ENCODE peak calls at places on chromosomes 11 and 22, in nine cellular contexts. J is PC-9, Y is IMR-90, V is ascending aorta, P is hepatocyte, O is breast epithelium, D is OCI-LY7, B is heart right ventricle, S is suprapubic skin. R is an unnamed sample. For H3K4me1, the result is how much of the 10 kb centered on the place peaks cover.

GRCh38 chr11:132864811-132865576 is 667.3 kb downstream of the OPCML start:
- DNase-seq in J (no peak), Y (no peak), V (no peak), P (no peak), O (no peak), D (no peak), B (no peak), S (no peak), R (no peak)

GRCh38 chr11:61891331-61892084 is at the start of gene FADS3:
- DNase-seq in J (peak), Y (peak), V (peak), P (peak), O (peak), D (peak), B (peak), S (peak), R (no peak)

GRCh38 chr22:23773247-23774113 is 831 bp downstream of the MMP11 start:
- DNase-seq in J (no peak), Y (no peak), V (no peak), P (peak), O (no peak), D (no peak), B (peak), S (no peak), R (no peak)

GRCh38 chr22:37340331-37341262 is 58.3 kb downstream of the CYTH4 start:
- DNase-seq in J (no peak), Y (no peak), V (no peak), P (no peak), O (no peak), D (no peak), B (no peak), S (no peak), R (no peak)

GRCh38 chr11:104665631-104666030 is 232.6 kb downstream of the CASP12 start:
- DNase-seq in J (no peak), Y (peak), V (no peak), P (no peak), O (no peak), D (no peak), B (no peak), S (no peak), R (no peak)

GRCh38 chr11:130054966-130055365 is 14.7 kb upstream of the APLP2 start:
- DNase-seq in J (no peak), Y (no peak), V (no peak), P (no peak), O (no peak), D (no peak), B (no peak), S (no peak), R (no peak)

GRCh38 chr11:108788565-108789199 is 123.8 kb downstream of the DDX10 start:
- DNase-seq in J (no peak), Y (peak), V (no peak), P (peak), O (no peak), D (peak), B (no peak), S (no peak), R (peak)

GRCh38 chr11:65437436-65438227 is 15.0 kb downstream of the NEAT1 start:
- DNase-seq in J (no peak), Y (peak), V (peak), P (peak), O (peak), D (no peak), B (no peak), S (no peak), R (no peak)

GRCh38 chr22:21939392-21940319 is 13.0 kb downstream of the PPM1F start:
- DNase-seq in J (no peak), Y (no peak), V (no peak), P (no peak), O (no peak), D (no peak), B (no peak), S (no peak), R (no peak)

GRCh38 chr22:17087176-17088131 is 2.7 kb downstream of the IL17RA start:
- DNase-seq in J (no peak), Y (peak), V (no peak), P (no peak), O (no peak), D (peak), B (no peak), S (peak), R (no peak)

GRCh38 chr11:117419136-117419914 is 91.7 kb downstream of the CEP164 start:
- DNase-seq in J (no peak), Y (peak), V (no peak), P (no peak), O (no peak), D (no peak), B (no peak), S (peak), R (no peak)

GRCh38 chr11:3920148-3920852 is 64.8 kb downstream of the STIM1 start:
- DNase-seq in J (peak), Y (peak), V (peak), P (no peak), O (no peak), D (no peak), B (no peak), S (no peak), R (peak)

GRCh38 chr11:134761926-134762247 is 349.8 kb upstream of the B3GAT1 start:
- DNase-seq in J (no peak), Y (no peak), V (no peak), P (no peak), O (no peak), D (no peak), B (no peak), S (no peak), R (no peak)

GRCh38 chr11:69482322-69482721 is 859 bp downstream of the LINC01488 start:
- DNase-seq in J (no peak), Y (no peak), V (no peak), P (no peak), O (no peak), D (no peak), B (no peak), S (no peak), R (no peak)

GRCh38 chr11:28086569-28086968 is 21.4 kb downstream of the KIF18A start:
- DNase-seq in J (no peak), Y (peak), V (no peak), P (no peak), O (no peak), D (no peak), B (no peak), S (no peak), R (peak)

GRCh38 chr22:29163808-29164207 is 41.9 kb upstream of the EMID1 start:
- DNase-seq in J (no peak), Y (no peak), V (no peak), P (no peak), O (no peak), D (no peak), B (no peak), S (no peak), R (no peak)

GRCh38 chr11:111833524-111833923 is 37.9 kb downstream of the ALG9 start:
- DNase-seq in J (no peak), Y (no peak), V (no peak), P (no peak), O (no peak), D (no peak), B (no peak), S (no peak), R (no peak)

GRCh38 chr11:125257185-125257584 is 92.6 kb downstream of the PKNOX2 start:
- DNase-seq in J (no peak), Y (no peak), V (no peak), P (no peak), O (no peak), D (no peak), B (no peak), S (no peak), R (no peak)

GRCh38 chr11:57073121-57073520 is 84.4 kb downstream of the OR5AK2 start:
- DNase-seq in J (no peak), Y (peak), V (no peak), P (no peak), O (no peak), D (no peak), B (no peak), S (no peak), R (no peak)

GRCh38 chr22:35446365-35446764 is 46.4 kb downstream of the MCM5 start:
- DNase-seq in J (peak), Y (peak), V (no peak), P (peak), O (no peak), D (no peak), B (no peak), S (no peak), R (peak)

GRCh38 chr11:37952035-37952434 is 1354.0 kb upstream of the RAG2 start:
- DNase-seq in J (no peak), Y (no peak), V (no peak), P (no peak), O (no peak), D (no peak), B (no peak), S (no peak), R (no peak)

GRCh38 chr11:1382831-1383607 is 6.7 kb upstream of the BRSK2 start:
- DNase-seq in J (peak), Y (peak), V (peak), P (peak), O (peak), D (peak), B (peak), S (peak), R (no peak)

GRCh38 chr22:35552186-35552842 is 11.7 kb downstream of the RASD2 start:
- DNase-seq in J (peak), Y (no peak), V (no peak), P (peak), O (no peak), D (peak), B (no peak), S (no peak), R (no peak)

GRCh38 chr11:27868226-27868625 is 168.0 kb upstream of the BDNF start:
- DNase-seq in J (no peak), Y (no peak), V (no peak), P (no peak), O (no peak), D (no peak), B (no peak), S (no peak), R (no peak)

GRCh38 chr22:44403930-44404329 is 91.2 kb upstream of the SHISAL1 start:
- DNase-seq in J (no peak), Y (no peak), V (no peak), P (no peak), O (no peak), D (no peak), B (peak), S (no peak), R (no peak)

GRCh38 chr22:47277001-47277400 is 514.6 kb downstream of the TBC1D22A start:
- DNase-seq in J (no peak), Y (no peak), V (no peak), P (no peak), O (no peak), D (no peak), B (no peak), S (no peak), R (no peak)

GRCh38 chr11:85590848-85591483 is 36.2 kb downstream of the DLG2 start:
- DNase-seq in J (no peak), Y (peak), V (no peak), P (peak), O (no peak), D (peak), B (no peak), S (no peak), R (peak)

GRCh38 chr22:41178425-41178975 is 26.6 kb upstream of the L3MBTL2 start:
- DNase-seq in J (no peak), Y (no peak), V (peak), P (no peak), O (no peak), D (no peak), B (peak), S (no peak), R (no peak)

GRCh38 chr11:94840209-94840608 is 72.1 kb downstream of the AMOTL1 start:
- DNase-seq in J (no peak), Y (peak), V (no peak), P (no peak), O (no peak), D (no peak), B (no peak), S (no peak), R (no peak)

GRCh38 chr22:22576244-22576988 is 17.4 kb upstream of the PRAME start:
- DNase-seq in J (peak), Y (peak), V (no peak), P (peak), O (no peak), D (peak), B (peak), S (no peak), R (no peak)

GRCh38 chr11:48002565-48002964 is 22.2 kb downstream of the PTPRJ start:
- DNase-seq in J (no peak), Y (no peak), V (no peak), P (no peak), O (no peak), D (peak), B (no peak), S (no peak), R (no peak)

GRCh38 chr11:841981-842369 is 354 bp downstream of the POLR2L start:
- DNase-seq in J (no peak), Y (no peak), V (no peak), P (no peak), O (no peak), D (no peak), B (no peak), S (no peak), R (no peak)

GRCh38 chr22:50282361-50283144 is 12.4 kb upstream of the MAPK11 start:
- DNase-seq in J (peak), Y (peak), V (no peak), P (peak), O (peak), D (no peak), B (no peak), S (no peak), R (peak)

GRCh38 chr11:31640611-31641010 is 131.0 kb downstream of the ELP4 start:
- DNase-seq in J (no peak), Y (no peak), V (no peak), P (no peak), O (no peak), D (no peak), B (no peak), S (no peak), R (no peak)

GRCh38 chr22:27745809-27746208 is 55.7 kb downstream of the MN1 start:
- DNase-seq in J (no peak), Y (no peak), V (no peak), P (no peak), O (no peak), D (no peak), B (no peak), S (no peak), R (no peak)
- H3K27ac ChIP-seq in J (no peak), Y (no peak), V (no peak), P (no peak), O (no peak), D (no peak), B (no peak), S (no peak), R (no peak)

GRCh38 chr11:71086687-71087258 is 165.6 kb downstream of the SHANK2 start:
- DNase-seq in J (peak), Y (peak), V (no peak), P (peak), O (no peak), D (peak), B (no peak), S (no peak), R (no peak)
- TF ChIP-seq CTCF in J (peak), Y (peak), V (no peak), P (peak), O (no peak), D (peak), B (peak), S (peak), R (peak)

GRCh38 chr11:126339073-126339865 is 16.2 kb upstream of the ST3GAL4 start:
- DNase-seq in J (no peak), Y (peak), V (no peak), P (no peak), O (no peak), D (no peak), B (no peak), S (peak), R (no peak)

GRCh38 chr11:126340960-126341709 is 14.4 kb upstream of the ST3GAL4 start:
- DNase-seq in J (no peak), Y (no peak), V (no peak), P (no peak), O (no peak), D (no peak), B (no peak), S (peak), R (no peak)

GRCh38 chr11:126338346-126339055 is 17.0 kb upstream of the ST3GAL4 start:
- DNase-seq in J (no peak), Y (no peak), V (peak), P (no peak), O (no peak), D (no peak), B (no peak), S (peak), R (no peak)

GRCh38 chr11:126341760-126342161 is 13.7 kb upstream of the ST3GAL4 start:
- DNase-seq in J (peak), Y (peak), V (no peak), P (no peak), O (no peak), D (no peak), B (no peak), S (no peak), R (peak)

DNA sequence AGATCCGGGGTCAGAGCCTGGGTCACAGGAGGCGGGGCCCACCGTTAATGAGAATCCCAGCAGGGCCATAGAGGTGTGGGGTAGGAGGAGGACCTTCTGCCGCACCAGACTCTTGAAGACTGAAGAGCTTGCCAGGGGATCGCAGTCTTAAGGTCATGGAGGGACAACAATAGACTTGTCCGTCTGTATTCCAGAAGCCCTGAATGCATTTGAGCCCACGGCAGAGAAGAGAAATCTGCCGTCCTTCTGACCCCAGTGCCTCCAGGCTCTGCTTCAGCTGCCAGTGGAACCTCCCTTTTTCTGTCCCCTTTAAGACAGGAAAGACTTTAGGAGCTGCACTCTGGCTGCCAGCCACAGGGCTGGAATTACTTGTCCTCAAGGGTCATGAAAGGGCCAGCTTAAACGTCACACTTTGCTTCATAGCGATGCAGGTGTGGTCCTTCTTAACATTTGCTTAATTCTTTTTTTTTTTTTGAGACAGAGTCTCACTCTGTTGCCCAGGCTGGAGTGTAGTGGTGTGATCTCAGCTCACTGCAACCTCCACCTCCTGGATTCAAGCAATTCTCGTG is 15.5 kb upstream of the ST3GAL4 start:
- DNase-seq in J (peak), Y (peak), V (peak), P (no peak), O (peak), D (no peak), B (peak), S (peak), R (no peak)
- H3K4me1 ChIP-seq in J (half or more), Y (under half), V (under half), P (under half), O (under half), D (under half), B (half or more), S (under half), R (under half)

GRCh38 chr11:46672381-46672839 is 28.0 kb downstream of the ARHGAP1 start:
- DNase-seq in J (no peak), Y (no peak), V (no peak), P (no peak), O (no peak), D (no peak), B (no peak), S (peak), R (no peak)
- H3K27ac ChIP-seq in J (no peak), Y (no peak), V (no peak), P (no peak), O (peak), D (no peak), B (peak), S (no peak), R (no peak)

DNA sequence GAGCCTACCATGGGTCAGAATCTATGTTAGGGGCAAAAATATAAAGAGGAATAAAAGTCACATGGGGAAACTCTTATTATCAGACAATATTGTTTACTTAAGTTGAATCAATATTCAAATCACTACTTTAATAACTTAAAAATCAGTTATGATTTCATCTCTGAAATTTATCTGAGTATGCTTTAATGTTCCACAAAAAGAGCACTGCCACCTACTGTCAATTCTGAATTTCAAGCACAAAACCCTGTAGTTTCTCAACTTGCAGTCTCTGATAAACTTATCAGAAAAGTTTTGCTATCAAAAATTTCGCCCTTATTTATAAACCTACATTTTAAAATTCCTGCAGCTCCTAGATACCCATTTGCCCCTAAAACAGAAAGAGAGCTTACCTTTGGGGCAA is 47.3 kb downstream of the RDX start:
- DNase-seq in J (no peak), Y (no peak), V (no peak), P (no peak), O (no peak), D (no peak), B (no peak), S (no peak), R (no peak)
- TF ChIP-seq CTCF in J (peak), Y (peak), V (no peak), P (peak), O (no peak), D (peak), B (peak), S (no peak), R (peak)

GRCh38 chr11:46999217-46999616 is 62.7 kb downstream of the CSTPP1 start:
- DNase-seq in J (no peak), Y (no peak), V (no peak), P (no peak), O (no peak), D (peak), B (no peak), S (no peak), R (no peak)

GRCh38 chr11:47001666-47002285 is 65.2 kb downstream of the CSTPP1 start:
- DNase-seq in J (no peak), Y (peak), V (no peak), P (no peak), O (no peak), D (peak), B (no peak), S (no peak), R (no peak)

GRCh38 chr11:47002366-47002765 is 65.8 kb downstream of the CSTPP1 start:
- DNase-seq in J (no peak), Y (no peak), V (no peak), P (no peak), O (no peak), D (peak), B (no peak), S (no peak), R (no peak)

GRCh38 chr11:47003180-47003877 is 66.8 kb downstream of the CSTPP1 start:
- DNase-seq in J (no peak), Y (no peak), V (no peak), P (no peak), O (peak), D (peak), B (no peak), S (no peak), R (no peak)

GRCh38 chr11:47000033-47000432 is 63.5 kb downstream of the CSTPP1 start:
- DNase-seq in J (no peak), Y (no peak), V (no peak), P (no peak), O (no peak), D (no peak), B (no peak), S (no peak), R (no peak)
- H3K4me1 ChIP-seq in J (under half), Y (under half), V (under half), P (under half), O (under half), D (half or more), B (under half), S (under half), R (under half)